ENCODE peak calls at places on chromosomes 11 and 22, in eight cellular contexts. B, R, N, C, J, I, W and A are unnamed samples.
A peak's percentile ranks its signal among the peaks of the same experiment; 100 is the strongest.

GRCh38 chr11:102319544-102319943 is 2.3 kb downstream of the BIRC3 start:
- DNase-seq in B (no peak), R (no peak), N (no peak), C (no peak), J (no peak), I (peak; percentile 35), W (no peak), A (no peak)

GRCh38 chr11:7534030-7534378 is 20.2 kb downstream of the PPFIBP2 start:
- DNase-seq in B (no peak), R (no peak), N (no peak), C (no peak), J (no peak), I (no peak), W (no peak), A (no peak)

GRCh38 chr11:45078236-45079074 is 68.0 kb upstream of the PRDM11 start:
- DNase-seq in B (no peak), R (no peak), N (no peak), C (no peak), J (no peak), I (no peak), W (no peak), A (no peak)

GRCh38 chr22:48098243-48098935 is 1335.9 kb downstream of the TBC1D22A start:
- DNase-seq in B (peak; percentile 61), R (no peak), N (no peak), C (no peak), J (peak; percentile 97), I (peak; percentile 96), W (no peak), A (no peak)

GRCh38 chr11:72113170-72113808 is 794 bp upstream of the ANAPC15 start:
- DNase-seq in B (no peak), R (no peak), N (no peak), C (no peak), J (no peak), I (no peak), W (no peak), A (no peak)

GRCh38 chr11:47606731-47607130 is 12.5 kb upstream of the C1QTNF4 start:
- DNase-seq in B (no peak), R (no peak), N (no peak), C (no peak), J (no peak), I (peak; percentile 81), W (peak; percentile 63), A (no peak)

GRCh38 chr11:120215634-120216033 is 4.8 kb downstream of the OAF start:
- DNase-seq in B (no peak), R (no peak), N (peak; percentile 83), C (no peak), J (no peak), I (no peak), W (no peak), A (no peak)

GRCh38 chr11:33668468-33668825 is 32.2 kb downstream of the C11orf91 start:
- DNase-seq in B (no peak), R (no peak), N (no peak), C (no peak), J (no peak), I (no peak), W (no peak), A (no peak)

GRCh38 chr11:111586305-111586915 is 15.8 kb upstream of the SIK2 start:
- DNase-seq in B (peak; percentile 58), R (no peak), N (no peak), C (peak; percentile 22), J (peak; percentile 64), I (peak; percentile 78), W (no peak), A (no peak)

GRCh38 chr11:8720376-8720775 is 37.8 kb downstream of the RPL27A start:
- DNase-seq in B (no peak), R (no peak), N (no peak), C (no peak), J (no peak), I (no peak), W (no peak), A (no peak)
- H3K27ac ChIP-seq in B (no peak overlapping the region), R (peak overlapping the region; percentile 80), N (peak overlapping the region; percentile 87), C (no peak overlapping the region), J (no peak overlapping the region), I (no peak overlapping the region), W (peak overlapping the region; percentile 71), A (peak overlapping the region; percentile 18)

GRCh38 chr11:116300252-116300651 is 472.5 kb downstream of the BUD13 start:
- DNase-seq in B (no peak), R (no peak), N (no peak), C (no peak), J (no peak), I (no peak), W (no peak), A (no peak)

GRCh38 chr11:116301141-116301540 is 471.6 kb downstream of the BUD13 start:
- DNase-seq in B (no peak), R (no peak), N (no peak), C (no peak), J (no peak), I (no peak), W (no peak), A (no peak)
- H3K27ac ChIP-seq in B (no peak overlapping the region), R (no peak overlapping the region), N (no peak overlapping the region), C (no peak overlapping the region), J (no peak overlapping the region), I (no peak overlapping the region), W (no peak overlapping the region), A (no peak overlapping the region)

GRCh38 chr11:118679483-118679882 is at the start of gene TREH:
- DNase-seq in B (no peak), R (peak; percentile 47), N (peak; percentile 90), C (no peak), J (no peak), I (no peak), W (peak; percentile 55), A (no peak)
- H3K27ac ChIP-seq in B (no peak within 1 kb of the TSS), R (no peak within 1 kb of the TSS), N (peak within 1 kb of the TSS; percentile 64), C (no peak within 1 kb of the TSS), J (no peak within 1 kb of the TSS), I (no peak within 1 kb of the TSS), W (no peak within 1 kb of the TSS), A (no peak within 1 kb of the TSS)

GRCh38 chr11:57504511-57504910 is 11.0 kb downstream of the SLC43A1 start:
- DNase-seq in B (no peak), R (no peak), N (no peak), C (no peak), J (no peak), I (no peak), W (no peak), A (no peak)

GRCh38 chr11:57511741-57512430 is 3.6 kb downstream of the SLC43A1 start:
- DNase-seq in B (no peak), R (no peak), N (no peak), C (no peak), J (no peak), I (peak; percentile 64), W (no peak), A (no peak)

GRCh38 chr11:57512646-57513445 is 2.7 kb downstream of the SLC43A1 start:
- DNase-seq in B (no peak), R (no peak), N (no peak), C (no peak), J (no peak), I (no peak), W (no peak), A (no peak)

GRCh38 chr11:57506522-57506921 is 9.0 kb downstream of the SLC43A1 start:
- DNase-seq in B (no peak), R (no peak), N (no peak), C (no peak), J (no peak), I (no peak), W (no peak), A (no peak)

DNA sequence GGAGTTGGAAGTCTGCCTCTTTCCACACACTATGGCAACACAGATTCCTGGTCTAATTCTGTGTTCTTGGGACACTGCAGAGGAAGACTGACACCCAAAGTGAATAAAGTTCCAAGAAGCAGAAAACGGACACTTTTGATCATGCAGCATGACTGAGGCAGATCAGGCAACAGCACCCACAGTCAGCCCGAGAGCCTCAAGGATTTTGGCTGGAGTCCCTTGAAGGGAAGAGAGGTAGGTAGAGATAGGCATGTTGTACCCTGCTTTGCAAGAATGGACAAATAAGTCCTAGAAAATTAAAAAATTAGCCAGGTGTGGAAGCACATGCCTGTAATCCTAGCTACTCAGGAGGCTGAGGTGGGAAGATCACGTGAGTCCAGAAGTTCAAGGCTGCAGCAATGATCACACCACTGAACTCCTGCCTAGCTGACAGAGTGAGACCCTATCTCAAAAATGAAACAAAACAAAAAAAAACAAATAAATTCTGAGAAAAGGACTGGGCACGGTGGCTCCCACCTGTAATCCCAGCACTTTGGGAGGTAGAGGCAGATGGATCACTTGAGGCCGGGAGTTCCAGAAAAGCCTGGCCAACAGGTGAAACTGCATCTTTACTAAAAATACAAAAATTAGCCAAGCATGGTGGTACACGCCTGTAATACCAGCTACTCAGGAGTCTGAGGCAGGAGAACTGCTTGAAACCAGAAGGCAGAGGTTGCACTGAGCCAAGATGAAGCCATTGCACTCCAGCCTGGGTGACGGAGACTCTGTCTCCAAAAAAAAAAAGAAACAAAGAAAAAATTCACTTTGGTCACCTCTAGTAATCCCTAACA is 6.9 kb downstream of the SLC43A1 start:
- DNase-seq in B (no peak), R (no peak), N (no peak), C (no peak), J (no peak), I (no peak), W (no peak), A (no peak)
- H3K27ac ChIP-seq in B (no peak overlapping the region), R (no peak overlapping the region), N (peak overlapping the region; percentile 40), C (no peak overlapping the region), J (no peak overlapping the region), I (no peak overlapping the region), W (no peak overlapping the region), A (no peak overlapping the region)

GRCh38 chr11:85663781-85664560 is 958 bp downstream of the CREBZF start:
- DNase-seq in B (peak; percentile 91), R (peak; percentile 88), N (peak; percentile 87), C (peak; percentile 86), J (peak; percentile 81), I (peak; percentile 84), W (peak; percentile 90), A (peak; percentile 72)
- H3K27ac ChIP-seq in B (peak overlapping the region; percentile 98), R (peak overlapping the region; percentile 87), N (peak overlapping the region; percentile 94), C (peak overlapping the region; percentile 98), J (peak overlapping the region; percentile 91), I (peak overlapping the region; percentile 86), W (peak overlapping the region; percentile 98), A (peak overlapping the region; percentile 96)

GRCh38 chr11:123801765-123802164 is 4.4 kb downstream of the OR6M1 start:
- DNase-seq in B (no peak), R (no peak), N (no peak), C (no peak), J (no peak), I (no peak), W (no peak), A (no peak)
- H3K27ac ChIP-seq in B (no peak overlapping the region), R (no peak overlapping the region), N (no peak overlapping the region), C (no peak overlapping the region), J (no peak overlapping the region), I (no peak overlapping the region), W (no peak overlapping the region), A (no peak overlapping the region)